ENCODE peak calls at places on chromosomes 12 and 14, in nine cellular contexts. J, N, M, A, C, I, Z, S and Q are unnamed samples.

GRCh38 chr14:80213602-80214001 is 2.3 kb upstream of the DIO2 start:
- DNase-seq in J (peak), N (peak), M (peak), A (peak), C (peak), I (no peak), Z (no peak), S (peak), Q (peak)

GRCh38 chr14:54567224-54567633 is 301 bp downstream of the SAMD4A start:
- DNase-seq in J (no peak), N (no peak), M (peak), A (no peak), C (no peak), I (no peak), Z (no peak), S (no peak), Q (peak)

GRCh38 chr12:47296828-47297227 is 217.1 kb upstream of the AMIGO2 start:
- DNase-seq in J (no peak), N (no peak), M (no peak), A (no peak), C (no peak), I (no peak), Z (no peak), S (no peak), Q (no peak)

GRCh38 chr14:64095620-64096019 is 198.6 kb downstream of the ESR2 start:
- DNase-seq in J (no peak), N (no peak), M (no peak), A (no peak), C (peak), I (no peak), Z (no peak), S (no peak), Q (peak)

GRCh38 chr12:109752117-109753053 is 38.8 kb downstream of the FAM222A start:
- DNase-seq in J (no peak), N (no peak), M (peak), A (no peak), C (no peak), I (no peak), Z (peak), S (peak), Q (no peak)

GRCh38 chr14:24612186-24612585 is 2.7 kb upstream of the GZMH start:
- DNase-seq in J (no peak), N (no peak), M (no peak), A (no peak), C (no peak), I (no peak), Z (no peak), S (peak), Q (peak)

GRCh38 chr12:94832780-94833760 is 170.4 kb downstream of the NDUFA12 start:
- DNase-seq in J (no peak), N (peak), M (peak), A (no peak), C (peak), I (no peak), Z (no peak), S (no peak), Q (peak)

GRCh38 chr12:80186727-80187217 is 87.4 kb downstream of the OTOGL start:
- DNase-seq in J (peak), N (peak), M (peak), A (peak), C (peak), I (peak), Z (peak), S (peak), Q (peak)

GRCh38 chr14:33726685-33727084 is 224.2 kb downstream of the EGLN3 start:
- DNase-seq in J (no peak), N (no peak), M (no peak), A (no peak), C (no peak), I (no peak), Z (no peak), S (no peak), Q (no peak)

GRCh38 chr14:104981699-104982541 is 3.7 kb upstream of the CLBA1 start:
- DNase-seq in J (no peak), N (no peak), M (peak), A (no peak), C (no peak), I (peak), Z (peak), S (no peak), Q (no peak)

GRCh38 chr12:81245918-81246611 is 168.2 kb downstream of the ACSS3 start:
- DNase-seq in J (no peak), N (no peak), M (no peak), A (no peak), C (peak), I (no peak), Z (no peak), S (no peak), Q (no peak)

GRCh38 chr12:67689339-67689738 is 40.8 kb downstream of the DYRK2 start:
- DNase-seq in J (no peak), N (no peak), M (no peak), A (no peak), C (no peak), I (no peak), Z (no peak), S (no peak), Q (no peak)

GRCh38 chr12:55619352-55620138 is 17.1 kb upstream of the OR10P1 start:
- DNase-seq in J (peak), N (peak), M (no peak), A (peak), C (peak), I (no peak), Z (no peak), S (peak), Q (peak)

GRCh38 chr12:117090816-117091711 is 8.2 kb downstream of the TESC start:
- DNase-seq in J (peak), N (no peak), M (no peak), A (no peak), C (no peak), I (no peak), Z (no peak), S (peak), Q (no peak)

GRCh38 chr14:59541731-59542130 is 34.9 kb downstream of the CCDC175 start:
- DNase-seq in J (no peak), N (no peak), M (no peak), A (no peak), C (no peak), I (no peak), Z (no peak), S (no peak), Q (no peak)

GRCh38 chr12:1367731-1368285 is 226.6 kb downstream of the FBXL14 start:
- DNase-seq in J (no peak), N (no peak), M (no peak), A (no peak), C (no peak), I (no peak), Z (no peak), S (no peak), Q (no peak)

GRCh38 chr12:53048780-53049401 is 974 bp upstream of the TNS2 start:
- DNase-seq in J (peak), N (no peak), M (peak), A (peak), C (peak), I (peak), Z (peak), S (peak), Q (peak)

GRCh38 chr12:3945671-3946070 is 72.5 kb upstream of the PARP11 start:
- DNase-seq in J (no peak), N (no peak), M (no peak), A (no peak), C (no peak), I (no peak), Z (no peak), S (no peak), Q (no peak)

GRCh38 chr12:50739611-50740010 is 24.3 kb upstream of the ATF1 start:
- DNase-seq in J (no peak), N (peak), M (no peak), A (no peak), C (no peak), I (no peak), Z (no peak), S (no peak), Q (peak)

GRCh38 chr12:47302111-47302597 is 222.4 kb upstream of the AMIGO2 start:
- DNase-seq in J (no peak), N (no peak), M (no peak), A (no peak), C (no peak), I (no peak), Z (no peak), S (no peak), Q (no peak)

GRCh38 chr14:100028990-100029677 is 36.1 kb upstream of the EVL start:
- DNase-seq in J (no peak), N (peak), M (no peak), A (no peak), C (peak), I (no peak), Z (no peak), S (no peak), Q (no peak)

GRCh38 chr12:53327435-53328042 is 6.1 kb upstream of the AAAS start:
- DNase-seq in J (no peak), N (peak), M (no peak), A (no peak), C (no peak), I (no peak), Z (no peak), S (no peak), Q (peak)

GRCh38 chr14:56170877-56171422 is 52.7 kb downstream of the PELI2 start:
- DNase-seq in J (no peak), N (no peak), M (no peak), A (no peak), C (no peak), I (no peak), Z (no peak), S (no peak), Q (no peak)

GRCh38 chr14:54776361-54777001 is 126.1 kb downstream of the GCH1 start:
- DNase-seq in J (no peak), N (no peak), M (no peak), A (peak), C (peak), I (no peak), Z (peak), S (no peak), Q (peak)

GRCh38 chr12:109818253-109818652 is 14.9 kb downstream of the TRPV4 start:
- DNase-seq in J (no peak), N (no peak), M (no peak), A (no peak), C (no peak), I (no peak), Z (no peak), S (no peak), Q (no peak)

GRCh38 chr14:32588448-32589320 is 259.6 kb downstream of the AKAP6 start:
- DNase-seq in J (no peak), N (peak), M (peak), A (peak), C (peak), I (no peak), Z (no peak), S (peak), Q (peak)

GRCh38 chr12:64729909-64730584 is 29.2 kb downstream of the GNS start:
- DNase-seq in J (no peak), N (no peak), M (no peak), A (no peak), C (no peak), I (no peak), Z (no peak), S (no peak), Q (no peak)

GRCh38 chr12:109968801-109969200 is 27.4 kb downstream of the GIT2 start:
- DNase-seq in J (no peak), N (peak), M (no peak), A (no peak), C (no peak), I (no peak), Z (no peak), S (no peak), Q (no peak)

GRCh38 chr12:77231548-77231947 is 166.2 kb upstream of the E2F7 start:
- DNase-seq in J (peak), N (no peak), M (no peak), A (peak), C (peak), I (no peak), Z (peak), S (no peak), Q (peak)

GRCh38 chr14:103711516-103712431 is 3.5 kb downstream of the XRCC3 start:
- DNase-seq in J (no peak), N (peak), M (no peak), A (no peak), C (no peak), I (no peak), Z (peak), S (no peak), Q (peak)

DNA sequence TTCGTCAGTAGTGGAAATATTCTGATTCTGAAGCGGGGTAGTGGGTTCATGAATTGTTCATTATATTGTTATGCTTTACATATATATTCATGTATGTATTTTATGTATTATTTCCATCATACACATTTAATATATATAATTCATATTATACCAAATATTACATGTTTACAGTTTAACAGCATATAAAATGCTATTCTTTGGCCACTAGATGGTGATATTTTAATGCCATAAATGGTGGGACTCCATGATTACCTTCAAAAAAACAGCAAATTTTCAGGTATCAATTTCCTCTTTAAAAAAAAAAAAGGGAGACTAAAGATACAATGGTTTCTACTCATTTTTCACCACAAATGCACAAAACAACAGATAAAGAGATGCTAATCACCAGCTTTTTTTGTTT is 41.0 kb downstream of the BDKRB1 start:
- DNase-seq in J (no peak), N (peak), M (no peak), A (no peak), C (peak), I (no peak), Z (no peak), S (peak), Q (peak)
- TF ChIP-seq CTCF in J (peak), N (peak), M (no peak), A (peak), C (peak), I (peak), Z (peak), S (peak), Q (peak)

GRCh38 chr12:30756074-30756473 is 1.3 kb upstream of the CAPRIN2 start:
- DNase-seq in J (no peak), N (no peak), M (no peak), A (no peak), C (no peak), I (no peak), Z (no peak), S (peak), Q (no peak)

GRCh38 chr12:30753761-30754382 is 879 bp downstream of the CAPRIN2 start:
- DNase-seq in J (no peak), N (peak), M (no peak), A (no peak), C (peak), I (no peak), Z (no peak), S (no peak), Q (peak)

GRCh38 chr12:30754383-30754749 is 385 bp downstream of the CAPRIN2 start:
- DNase-seq in J (no peak), N (no peak), M (no peak), A (no peak), C (no peak), I (no peak), Z (no peak), S (no peak), Q (no peak)

GRCh38 chr12:30755395-30755762 is 628 bp upstream of the CAPRIN2 start:
- DNase-seq in J (no peak), N (no peak), M (no peak), A (no peak), C (no peak), I (no peak), Z (no peak), S (no peak), Q (no peak)

GRCh38 chr12:30754750-30755394 is at the start of gene CAPRIN2:
- DNase-seq in J (peak), N (peak), M (peak), A (peak), C (peak), I (peak), Z (peak), S (peak), Q (peak)
- TF ChIP-seq CTCF in J (peak), N (peak), M (no peak), A (peak), C (peak), I (peak), Z (peak), S (peak), Q (peak)

GRCh38 chr12:87266305-87266704 is 762.9 kb downstream of the C12orf50 start:
- DNase-seq in J (no peak), N (peak), M (no peak), A (no peak), C (no peak), I (no peak), Z (no peak), S (peak), Q (no peak)
- TF ChIP-seq CTCF in J (no peak), N (peak), M (no peak), A (no peak), C (peak), I (peak), Z (no peak), S (no peak), Q (no peak)

GRCh38 chr12:13962699-13963098 is 18.7 kb downstream of the GRIN2B start:
- DNase-seq in J (no peak), N (peak), M (peak), A (no peak), C (no peak), I (no peak), Z (no peak), S (peak), Q (peak)
- TF ChIP-seq CTCF in J (no peak), N (peak), M (peak), A (no peak), C (peak), I (peak), Z (no peak), S (peak), Q (no peak)

GRCh38 chr14:20935303-20935984 is 19.8 kb upstream of the RNASE2 start:
- DNase-seq in J (no peak), N (no peak), M (no peak), A (no peak), C (no peak), I (no peak), Z (no peak), S (no peak), Q (no peak)

DNA sequence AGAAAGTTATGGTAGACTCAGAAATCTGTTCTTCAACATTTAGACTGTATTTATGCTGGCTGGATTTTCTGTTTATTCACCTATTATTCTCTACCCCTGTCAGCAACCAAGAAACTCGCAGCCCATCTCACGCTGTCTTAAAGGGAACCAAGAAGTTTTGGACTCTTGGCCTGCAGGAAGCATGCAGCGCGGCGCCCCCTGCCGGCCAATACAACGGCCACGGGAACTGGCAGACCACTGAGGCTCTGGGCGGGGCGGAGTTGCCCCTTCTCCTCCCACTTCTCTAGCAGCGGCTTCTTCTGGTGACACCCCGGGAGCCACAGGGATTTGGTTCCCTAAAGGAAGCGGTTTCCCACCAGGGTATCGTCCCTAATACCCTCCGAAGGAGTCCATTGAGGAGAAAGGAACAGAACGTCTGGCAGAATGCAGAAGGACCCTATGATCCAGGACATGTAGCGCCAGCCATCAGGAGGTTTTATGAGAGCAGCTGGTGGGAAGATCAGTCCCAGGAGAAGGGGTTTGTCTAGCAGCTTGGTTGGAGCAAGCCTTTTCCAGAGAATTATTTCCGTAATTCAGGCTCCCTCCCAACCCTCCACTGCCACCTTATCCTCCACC is 21.0 kb upstream of the RNASE2 start:
- DNase-seq in J (no peak), N (peak), M (peak), A (no peak), C (no peak), I (no peak), Z (no peak), S (no peak), Q (peak)
- TF ChIP-seq CTCF in J (peak), N (peak), M (peak), A (peak), C (peak), I (peak), Z (no peak), S (peak), Q (peak)

GRCh38 chr12:25236626-25237025 is 14.1 kb downstream of the KRAS start:
- DNase-seq in J (no peak), N (no peak), M (no peak), A (peak), C (no peak), I (no peak), Z (no peak), S (no peak), Q (no peak)

GRCh38 chr12:25236190-25236589 is 14.5 kb downstream of the KRAS start:
- DNase-seq in J (no peak), N (no peak), M (no peak), A (peak), C (peak), I (no peak), Z (no peak), S (no peak), Q (peak)

GRCh38 chr12:25245491-25245890 is 5.2 kb downstream of the KRAS start:
- DNase-seq in J (no peak), N (no peak), M (no peak), A (no peak), C (no peak), I (no peak), Z (no peak), S (no peak), Q (no peak)

GRCh38 chr12:25242981-25243764 is 7.6 kb downstream of the KRAS start:
- DNase-seq in J (no peak), N (no peak), M (no peak), A (peak), C (no peak), I (no peak), Z (no peak), S (no peak), Q (no peak)

DNA sequence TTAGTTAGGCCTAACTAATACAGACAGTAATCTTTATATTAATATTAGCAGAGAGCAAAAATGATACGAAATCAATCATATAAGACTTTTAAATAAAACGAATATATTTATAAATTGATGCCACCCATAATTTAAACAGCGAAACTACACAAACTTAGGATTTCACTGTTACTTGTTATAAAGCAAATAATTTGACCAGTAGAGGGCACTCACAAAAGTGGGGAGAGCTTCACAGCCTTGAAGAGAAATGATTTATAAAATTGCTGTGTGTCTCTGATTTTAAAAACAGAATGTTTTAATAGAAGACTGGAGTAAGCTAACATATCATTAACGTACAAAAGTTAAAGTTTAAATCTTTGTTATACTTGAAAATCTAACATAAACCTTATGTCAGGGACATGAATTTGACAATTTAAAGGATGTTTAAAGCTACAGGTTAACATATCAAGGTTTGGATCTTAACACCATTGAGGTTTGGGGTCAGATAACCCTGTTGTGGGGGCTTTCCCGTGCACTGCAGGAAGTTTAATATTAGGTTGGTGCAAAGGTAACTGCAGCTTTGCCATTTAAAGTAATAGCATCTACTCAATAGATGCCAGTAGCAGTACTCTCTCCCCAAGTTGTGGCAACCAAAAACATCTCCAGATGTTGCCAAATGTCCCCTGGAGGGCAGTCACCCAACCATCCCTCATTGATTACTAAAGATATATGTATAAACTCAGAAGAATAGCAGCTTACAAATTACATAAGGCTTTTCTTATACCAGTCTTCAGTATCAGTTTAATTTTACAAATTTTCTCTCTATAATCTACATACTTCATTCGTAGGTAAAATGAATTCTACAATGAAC is 9.3 kb downstream of the KRAS start:
- DNase-seq in J (no peak), N (peak), M (no peak), A (peak), C (peak), I (no peak), Z (no peak), S (peak), Q (peak)
- TF ChIP-seq CTCF in J (peak), N (peak), M (no peak), A (peak), C (peak), I (peak), Z (peak), S (peak), Q (peak)